ENCODE peak calls at places on chromosomes 2 and 18, in eight cellular contexts. E is progenitor cell of endocrine pancreas, U is mucosa of gallbladder, C is AG08396, L is WERI-Rb-1, P is NCI-H1694 treated with DMSO at 0.1 percent for 48 hours, N is Kasumi-1, R is fibroblast of gingiva. B is an unnamed sample.

GRCh38 chr2:98761909-98762308 is 31.0 kb upstream of the MGAT4A start:
- DNase-seq in N (no peak), U (no peak), P (no peak), L (no peak), C (no peak), R (no peak), E (no peak), B (no peak)

GRCh38 chr18:24022141-24022540 is 7.6 kb downstream of the TTC39C start:
- DNase-seq in C (peak), U (no peak), E (no peak), N (no peak), P (no peak), R (peak), L (no peak), B (peak)

GRCh38 chr2:203534486-203535077 is 519 bp downstream of the RAPH1 start:
- DNase-seq in E (peak), P (no peak), R (peak), N (no peak), C (no peak), L (no peak), U (no peak), B (no peak)

GRCh38 chr2:157173740-157174184 is 83.7 kb upstream of the GALNT5 start:
- DNase-seq in R (peak), P (peak), E (no peak), N (no peak), L (no peak), C (peak), U (peak), B (peak)

GRCh38 chr2:235024951-235025773 is 73.3 kb downstream of the SH3BP4 start:
- DNase-seq in L (no peak), R (peak), C (no peak), U (peak), P (peak), E (no peak), N (no peak), B (peak)

GRCh38 chr2:182372661-182373060 is 54.2 kb downstream of the PDE1A start:
- DNase-seq in P (no peak), N (no peak), L (no peak), U (peak), E (no peak), R (peak), C (peak), B (peak)

GRCh38 chr2:55051026-55051866 is 995 bp upstream of the RTN4 start:
- DNase-seq in U (peak), R (peak), N (peak), P (no peak), E (no peak), C (peak), L (no peak), B (peak)

GRCh38 chr2:153667475-153667874 is 188.9 kb upstream of the RPRM start:
- DNase-seq in E (no peak), P (no peak), U (no peak), L (no peak), N (no peak), R (no peak), C (no peak), B (no peak)

GRCh38 chr2:12733846-12734245 is 17.1 kb downstream of the TRIB2 start:
- DNase-seq in R (no peak), N (no peak), U (no peak), C (no peak), P (no peak), L (no peak), E (no peak), B (no peak)

GRCh38 chr2:117108741-117109267 is 705.7 kb upstream of the DDX18 start:
- DNase-seq in P (no peak), N (no peak), L (no peak), E (no peak), R (no peak), C (no peak), U (no peak), B (no peak)

GRCh38 chr2:162072976-162073775 is 839 bp downstream of the DPP4 start:
- DNase-seq in U (no peak), R (no peak), L (peak), P (no peak), N (no peak), C (no peak), E (no peak), B (peak)

GRCh38 chr2:14826518-14826917 is 194.0 kb downstream of the LRATD1 start:
- DNase-seq in E (no peak), L (no peak), U (no peak), P (no peak), C (no peak), N (no peak), R (no peak), B (no peak)

GRCh38 chr2:30948857-30949256 is 141.6 kb upstream of the CAPN13 start:
- DNase-seq in E (no peak), L (no peak), N (no peak), P (no peak), U (no peak), R (no peak), C (no peak), B (no peak)

GRCh38 chr2:38581193-38582147 is 21.3 kb downstream of the HNRNPLL start:
- DNase-seq in P (peak), R (peak), L (peak), C (peak), N (peak), E (no peak), U (peak), B (peak)

GRCh38 chr2:137467246-137467862 is 496.9 kb upstream of the HNMT start:
- DNase-seq in P (peak), E (peak), N (peak), R (peak), L (peak), C (peak), U (peak), B (peak)

GRCh38 chr2:223414646-223415045 is 187.5 kb downstream of the SCG2 start:
- DNase-seq in U (peak), N (no peak), E (no peak), C (peak), L (no peak), P (no peak), R (peak), B (peak)

B was measured in AG10803.